ENCODE peak calls at places on chromosomes 7 and 10, in ten cellular contexts. K is colonic mucosa, Q is fibroblast of lung, E is right lobe of liver, R is cardiac fibroblast, V is HL-60, H is mammary epithelial cell, S is Caco-2, T is dorsolateral prefrontal cortex, Y is AG04450. O is an unnamed sample.

GRCh38 chr7:30750574-30751256 is 1.2 kb upstream of the INMT start:
- DNase-seq in K (peak), Q (peak), E (no peak), R (peak), V (no peak), H (no peak), S (no peak), T (peak), Y (peak), O (no peak)

GRCh38 chr7:26404189-26404996 is 112.7 kb downstream of the SNX10 start:
- DNase-seq in K (no peak), Q (no peak), E (no peak), R (no peak), V (no peak), H (no peak), S (no peak), T (no peak), Y (no peak), O (no peak)

GRCh38 chr7:7569113-7569527 is 2.4 kb downstream of the MIOS start:
- DNase-seq in K (no peak), Q (no peak), E (no peak), R (no peak), V (peak), H (no peak), S (no peak), T (no peak), Y (no peak), O (no peak)

GRCh38 chr10:14016011-14016536 is 314.6 kb downstream of the FRMD4A start:
- DNase-seq in K (peak), Q (peak), E (peak), R (peak), V (peak), H (no peak), S (no peak), T (no peak), Y (no peak), O (no peak)

GRCh38 chr7:111982133-111982532 is 224.1 kb downstream of the DOCK4 start:
- DNase-seq in K (no peak), Q (peak), E (no peak), R (no peak), V (no peak), H (no peak), S (no peak), T (no peak), Y (no peak), O (no peak)

GRCh38 chr10:3811331-3811870 is 26.4 kb upstream of the KLF6 start:
- DNase-seq in K (no peak), Q (peak), E (no peak), R (peak), V (no peak), H (peak), S (no peak), T (no peak), Y (no peak), O (no peak)

GRCh38 chr10:96235326-96236089 is 35.9 kb downstream of the BLNK start:
- DNase-seq in K (no peak), Q (no peak), E (peak), R (no peak), V (no peak), H (no peak), S (no peak), T (no peak), Y (no peak), O (no peak)

GRCh38 chr7:15839415-15840100 is 153.1 kb upstream of the MEOX2 start:
- DNase-seq in K (no peak), Q (no peak), E (peak), R (peak), V (no peak), H (no peak), S (no peak), T (no peak), Y (no peak), O (no peak)

GRCh38 chr10:48464121-48464870 is 140.6 kb downstream of the ARHGAP22 start:
- DNase-seq in K (peak), Q (no peak), E (no peak), R (no peak), V (no peak), H (no peak), S (no peak), T (no peak), Y (no peak), O (peak)

GRCh38 chr10:13794982-13795381 is 208.2 kb downstream of the PRPF18 start:
- DNase-seq in K (no peak), Q (no peak), E (no peak), R (no peak), V (no peak), H (no peak), S (no peak), T (no peak), Y (no peak), O (no peak)

GRCh38 chr7:104328308-104328969 is at the start of gene LHFPL3:
- DNase-seq in K (peak), Q (peak), E (no peak), R (no peak), V (no peak), H (no peak), S (no peak), T (peak), Y (no peak), O (no peak)

GRCh38 chr10:33126742-33127141 is 168.7 kb upstream of the ITGB1 start:
- DNase-seq in K (no peak), Q (no peak), E (no peak), R (no peak), V (no peak), H (no peak), S (no peak), T (no peak), Y (no peak), O (no peak)

GRCh38 chr10:16509996-16510395 is 11.7 kb downstream of the C1QL3 start:
- DNase-seq in K (no peak), Q (no peak), E (no peak), R (no peak), V (no peak), H (peak), S (no peak), T (peak), Y (no peak), O (no peak)

GRCh38 chr7:55190511-55191160 is 171.8 kb downstream of the EGFR start:
- DNase-seq in K (no peak), Q (no peak), E (no peak), R (no peak), V (no peak), H (no peak), S (no peak), T (no peak), Y (no peak), O (no peak)

GRCh38 chr10:71860243-71861029 is 9.4 kb upstream of the PSAP start:
- DNase-seq in K (peak), Q (peak), E (peak), R (peak), V (peak), H (peak), S (peak), T (peak), Y (peak), O (peak)

GRCh38 chr7:4500812-4501211 is 181.3 kb upstream of the FOXK1 start:
- DNase-seq in K (no peak), Q (no peak), E (no peak), R (no peak), V (no peak), H (no peak), S (no peak), T (no peak), Y (no peak), O (no peak)

GRCh38 chr10:92965314-92965713 is 95.3 kb upstream of the CYP26C1 start:
- DNase-seq in K (no peak), Q (peak), E (no peak), R (peak), V (no peak), H (peak), S (no peak), T (no peak), Y (no peak), O (no peak)

GRCh38 chr10:92124524-92125168 is 166.2 kb downstream of the CPEB3 start:
- DNase-seq in K (peak), Q (peak), E (peak), R (peak), V (peak), H (peak), S (no peak), T (no peak), Y (peak), O (no peak)

GRCh38 chr7:130149575-130150139 is 55.5 kb downstream of the TMEM209 start:
- DNase-seq in K (peak), Q (no peak), E (no peak), R (no peak), V (peak), H (no peak), S (no peak), T (no peak), Y (no peak), O (peak)

GRCh38 chr10:30829921-30830671 is 200.5 kb upstream of the LYZL2 start:
- DNase-seq in K (no peak), Q (peak), E (no peak), R (no peak), V (no peak), H (no peak), S (no peak), T (no peak), Y (no peak), O (no peak)

GRCh38 chr10:119705434-119705831 is 20.4 kb upstream of the INPP5F start:
- DNase-seq in K (no peak), Q (no peak), E (no peak), R (no peak), V (no peak), H (no peak), S (no peak), T (no peak), Y (no peak), O (no peak)

GRCh38 chr10:122850705-122851640 is 5.3 kb upstream of the CUZD1 start:
- DNase-seq in K (no peak), Q (peak), E (no peak), R (peak), V (no peak), H (no peak), S (no peak), T (no peak), Y (no peak), O (no peak)

GRCh38 chr7:150341263-150342118 is at the start of gene RARRES2:
- DNase-seq in K (peak), Q (peak), E (peak), R (peak), V (no peak), H (no peak), S (no peak), T (no peak), Y (no peak), O (peak)

GRCh38 chr10:130109796-130110235 is 814 bp downstream of the C10orf143 start:
- DNase-seq in K (peak), Q (peak), E (no peak), R (peak), V (peak), H (peak), S (peak), T (peak), Y (peak), O (peak)

GRCh38 chr7:48250441-48250951 is 79.2 kb downstream of the ABCA13 start:
- DNase-seq in K (no peak), Q (peak), E (no peak), R (peak), V (no peak), H (peak), S (no peak), T (no peak), Y (no peak), O (no peak)

GRCh38 chr10:99551158-99551557 is 18.4 kb downstream of the NKX2-3 start:
- DNase-seq in K (peak), Q (peak), E (no peak), R (peak), V (no peak), H (peak), S (no peak), T (no peak), Y (peak), O (no peak)

GRCh38 chr10:27248215-27248614 is 7.6 kb upstream of the ACBD5 start:
- DNase-seq in K (no peak), Q (no peak), E (no peak), R (no peak), V (no peak), H (no peak), S (no peak), T (no peak), Y (no peak), O (no peak)

GRCh38 chr7:150368884-150369739 is 490 bp downstream of the REPIN1 start:
- DNase-seq in K (peak), Q (peak), E (peak), R (peak), V (peak), H (no peak), S (peak), T (peak), Y (no peak), O (peak)

GRCh38 chr10:100304414-100304813 is 17.9 kb upstream of the BLOC1S2 start:
- DNase-seq in K (no peak), Q (no peak), E (no peak), R (no peak), V (no peak), H (no peak), S (no peak), T (no peak), Y (no peak), O (no peak)

GRCh38 chr10:22539579-22540160 is 174.7 kb downstream of the PIP4K2A start:
- DNase-seq in K (no peak), Q (no peak), E (no peak), R (no peak), V (no peak), H (no peak), S (no peak), T (no peak), Y (no peak), O (no peak)

GRCh38 chr10:30984563-30985328 is 46.9 kb downstream of the ZNF438 start:
- DNase-seq in K (no peak), Q (peak), E (no peak), R (peak), V (peak), H (no peak), S (no peak), T (no peak), Y (no peak), O (no peak)

GRCh38 chr7:7018290-7018689 is 164.1 kb upstream of the C1GALT1 start:
- DNase-seq in K (no peak), Q (peak), E (no peak), R (no peak), V (no peak), H (peak), S (no peak), T (no peak), Y (no peak), O (no peak)

GRCh38 chr10:14553434-14553833 is 221.3 kb downstream of the FAM107B start:
- DNase-seq in K (no peak), Q (peak), E (no peak), R (peak), V (no peak), H (peak), S (no peak), T (no peak), Y (no peak), O (no peak)

GRCh38 chr10:77661100-77661499 is 23.5 kb upstream of the KCNMA1 start:
- DNase-seq in K (no peak), Q (no peak), E (no peak), R (no peak), V (no peak), H (no peak), S (no peak), T (no peak), Y (no peak), O (no peak)

GRCh38 chr7:73865738-73866445 is 4.9 kb downstream of the TMEM270 start:
- DNase-seq in K (no peak), Q (peak), E (no peak), R (peak), V (peak), H (no peak), S (no peak), T (peak), Y (no peak), O (no peak)

GRCh38 chr10:86423739-86424138 is 57.1 kb upstream of the GRID1 start:
- DNase-seq in K (no peak), Q (no peak), E (no peak), R (no peak), V (no peak), H (no peak), S (no peak), T (no peak), Y (no peak), O (no peak)
- H3K4me3 ChIP-seq in K (no peak), Q (no peak), E (no peak), R (no peak), V (no peak), H (no peak), S (no peak), T (no peak), Y (no peak), O (no peak)

GRCh38 chr10:44237364-44238034 is 147.4 kb downstream of the CXCL12 start:
- DNase-seq in K (no peak), Q (peak), E (no peak), R (no peak), V (no peak), H (no peak), S (no peak), T (no peak), Y (no peak), O (no peak)
- TF ChIP-seq CTCF in K (no peak), Q (no peak), E (no peak), R (no peak), V (no peak), H (no peak), S (no peak), T (no peak), Y (no peak), O (no peak)

GRCh38 chr7:70093496-70093895 is 495.2 kb downstream of the AUTS2 start:
- DNase-seq in K (no peak), Q (peak), E (no peak), R (no peak), V (no peak), H (peak), S (no peak), T (no peak), Y (no peak), O (no peak)

GRCh38 chr7:70098133-70098561 is 499.9 kb downstream of the AUTS2 start:
- DNase-seq in K (no peak), Q (peak), E (no peak), R (no peak), V (no peak), H (no peak), S (no peak), T (no peak), Y (no peak), O (no peak)

GRCh38 chr7:70097639-70098038 is 499.4 kb downstream of the AUTS2 start:
- DNase-seq in K (no peak), Q (no peak), E (no peak), R (no peak), V (no peak), H (no peak), S (no peak), T (no peak), Y (no peak), O (no peak)

GRCh38 chr7:70091362-70091761 is 493.1 kb downstream of the AUTS2 start:
- DNase-seq in K (no peak), Q (no peak), E (no peak), R (no peak), V (no peak), H (no peak), S (no peak), T (no peak), Y (no peak), O (no peak)

GRCh38 chr7:70092314-70093303 is 494.3 kb downstream of the AUTS2 start:
- DNase-seq in K (no peak), Q (peak), E (no peak), R (peak), V (no peak), H (no peak), S (no peak), T (no peak), Y (no peak), O (no peak)
- H3K4me3 ChIP-seq in K (no peak), Q (no peak), E (no peak), R (no peak), V (no peak), H (no peak), S (no peak), T (peak), Y (no peak), O (no peak)

DNA sequence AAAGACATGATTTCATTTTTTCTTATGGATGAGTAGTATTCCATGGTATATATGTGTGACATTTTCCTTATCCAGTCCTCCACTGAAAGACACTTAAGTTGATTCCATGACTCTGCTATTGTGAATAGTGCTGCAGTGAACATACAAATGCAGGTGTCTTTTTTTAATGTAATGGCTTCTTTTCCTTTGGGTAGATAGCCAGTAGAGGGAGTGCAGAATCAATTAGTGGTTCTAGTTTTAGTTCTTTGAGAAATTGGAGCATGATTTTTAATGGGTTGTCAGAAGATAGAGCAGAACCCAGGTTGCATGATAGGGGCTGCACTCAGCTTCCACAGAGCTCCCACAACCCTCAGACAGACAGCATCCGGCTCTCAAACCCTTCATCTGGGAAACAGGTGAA is 152.9 kb upstream of the PLXDC2 start:
- DNase-seq in K (no peak), Q (no peak), E (no peak), R (no peak), V (no peak), H (no peak), S (no peak), T (no peak), Y (no peak), O (no peak)
- TF ChIP-seq CTCF in K (no peak), Q (peak), E (no peak), R (no peak), V (no peak), H (peak), S (no peak), T (no peak), Y (no peak), O (no peak)

DNA sequence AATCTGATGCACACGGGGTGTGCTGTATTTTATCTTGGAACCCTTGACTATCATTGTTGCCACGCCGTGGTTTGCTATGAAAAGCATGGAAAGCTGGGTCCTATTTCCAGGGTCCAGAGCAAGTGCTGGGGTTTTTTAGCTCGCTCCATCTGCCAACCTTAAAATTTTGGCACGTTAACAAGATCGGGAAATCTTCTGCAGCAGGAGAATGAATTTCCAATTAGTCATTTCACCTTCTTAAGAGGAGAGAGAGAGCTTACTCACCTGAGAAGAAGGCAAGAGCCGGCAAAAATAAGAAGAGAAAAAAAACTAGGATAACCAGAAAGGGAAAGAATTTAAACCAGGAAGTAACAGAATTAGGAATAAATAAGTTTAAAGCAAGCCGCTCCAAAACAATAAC is 223.6 kb upstream of the CELF2 start:
- DNase-seq in K (no peak), Q (peak), E (no peak), R (no peak), V (no peak), H (peak), S (no peak), T (no peak), Y (no peak), O (no peak)
- H3K4me3 ChIP-seq in K (no peak), Q (no peak), E (no peak), R (no peak), V (no peak), H (peak), S (no peak), T (no peak), Y (no peak), O (no peak)

DNA sequence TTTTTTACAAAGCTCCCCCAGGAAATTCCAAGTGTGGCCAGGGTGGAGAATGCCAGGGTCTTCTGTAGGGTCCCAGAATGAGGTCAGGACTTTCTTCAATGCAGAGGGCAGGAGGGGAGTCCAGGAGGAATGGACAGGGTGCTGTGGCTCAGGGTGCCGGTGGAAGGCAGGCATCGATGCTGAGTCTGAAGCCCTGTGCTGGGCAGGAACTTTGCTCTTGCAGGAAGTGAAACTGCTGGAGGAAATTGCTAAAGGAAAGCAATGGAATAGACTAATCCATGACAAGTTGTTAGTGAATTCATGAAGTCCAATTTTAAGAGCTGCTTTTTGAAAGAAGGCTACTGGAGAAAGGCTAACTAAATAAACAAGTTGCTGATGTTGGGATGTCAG is 14.8 kb downstream of the PTPRE start:
- DNase-seq in K (no peak), Q (no peak), E (no peak), R (peak), V (no peak), H (no peak), S (no peak), T (no peak), Y (no peak), O (no peak)
- TF ChIP-seq CTCF in K (no peak), Q (no peak), E (no peak), R (no peak), V (no peak), H (no peak), S (no peak), T (no peak), Y (no peak), O (no peak)

DNA sequence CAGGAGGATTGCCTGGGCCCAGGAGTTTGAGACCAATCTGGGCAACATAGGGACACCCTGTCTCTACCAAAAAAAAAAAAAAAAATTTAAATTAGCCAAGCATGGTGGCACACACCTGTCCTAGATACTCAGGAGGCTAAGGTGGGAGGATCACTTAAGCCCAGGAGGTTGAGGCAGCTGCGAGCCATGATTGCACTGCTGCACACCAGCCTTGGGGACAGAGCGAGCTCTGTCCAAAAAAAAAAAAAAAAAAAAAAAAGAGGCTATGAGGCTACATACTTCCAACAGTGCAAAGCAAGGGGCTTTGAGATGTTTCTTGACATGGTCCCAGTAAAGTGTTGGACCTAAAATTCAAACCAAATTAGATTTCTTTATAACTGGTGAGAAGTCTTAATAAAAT is 15.9 kb downstream of the CALU start:
- DNase-seq in K (no peak), Q (no peak), E (no peak), R (no peak), V (no peak), H (no peak), S (no peak), T (no peak), Y (no peak), O (no peak)
- H3K4me3 ChIP-seq in K (no peak), Q (no peak), E (no peak), R (no peak), V (no peak), H (no peak), S (no peak), T (no peak), Y (no peak), O (no peak)